ENCODE peak calls at places on chromosomes 1 and 21, in six cellular contexts. One of them, this sample, is unnamed.
A peak's percentile ranks its signal among the peaks of the same experiment; 100 is the strongest.

GRCh38 chr21:35896060-35896459 is 164.3 kb downstream of the SETD4 start:
- DNase-seq in A549: no peak
- DNase-seq in heart left ventricle: no peak
- DNase-seq in IMR-90: no peak
- DNase-seq in kidney: no peak
- DNase-seq in prostate gland: no peak
- DNase-seq in this sample: no peak

GRCh38 chr1:247331172-247331525 is 518 bp downstream of the ZNF496 start:
- DNase-seq in A549: peak; percentile 68
- DNase-seq in heart left ventricle: peak; percentile 80
- DNase-seq in IMR-90: peak; percentile 78
- DNase-seq in kidney: peak; percentile 91
- DNase-seq in prostate gland: peak; percentile 72
- DNase-seq in this sample: peak; percentile 79

GRCh38 chr1:24909388-24909898 is 20.6 kb downstream of the RUNX3 start:
- DNase-seq in A549: peak; percentile 80
- DNase-seq in heart left ventricle: no peak
- DNase-seq in IMR-90: peak; percentile 61
- DNase-seq in kidney: peak; percentile 67
- DNase-seq in prostate gland: no peak
- DNase-seq in this sample: peak; percentile 69

GRCh38 chr1:31483012-31483946 is 70.3 kb downstream of the SERINC2 start:
- DNase-seq in A549: peak; percentile 43
- DNase-seq in heart left ventricle: no peak
- DNase-seq in IMR-90: peak; percentile 96
- DNase-seq in kidney: no peak
- DNase-seq in prostate gland: peak; percentile 62
- DNase-seq in this sample: peak; percentile 33

GRCh38 chr1:156467385-156467784 is 33.2 kb downstream of the MEF2D start:
- DNase-seq in A549: no peak
- DNase-seq in heart left ventricle: no peak
- DNase-seq in IMR-90: no peak
- DNase-seq in kidney: no peak
- DNase-seq in prostate gland: no peak
- DNase-seq in this sample: no peak

GRCh38 chr1:174433451-174433850 is 14.3 kb upstream of the GPR52 start:
- DNase-seq in A549: no peak
- DNase-seq in heart left ventricle: no peak
- DNase-seq in IMR-90: peak; percentile 89
- DNase-seq in kidney: no peak
- DNase-seq in prostate gland: no peak
- DNase-seq in this sample: no peak

GRCh38 chr1:36408479-36408878 is 10.8 kb upstream of the LSM10 start:
- DNase-seq in A549: no peak
- DNase-seq in heart left ventricle: no peak
- DNase-seq in IMR-90: peak; percentile 61
- DNase-seq in kidney: no peak
- DNase-seq in prostate gland: no peak
- DNase-seq in this sample: no peak

GRCh38 chr1:153547560-153548551 is 1.2 kb downstream of the S100A3 start:
- DNase-seq in A549: no peak
- DNase-seq in heart left ventricle: peak; percentile 19
- DNase-seq in IMR-90: no peak
- DNase-seq in kidney: peak; percentile 63
- DNase-seq in prostate gland: no peak
- DNase-seq in this sample: no peak

GRCh38 chr1:111199881-111200801 is at the start of gene DENND2D:
- DNase-seq in A549: no peak
- DNase-seq in heart left ventricle: peak; percentile 44
- DNase-seq in IMR-90: no peak
- DNase-seq in kidney: no peak
- DNase-seq in prostate gland: no peak
- DNase-seq in this sample: peak; percentile 71

GRCh38 chr1:44571712-44572571 is 102.3 kb downstream of the TMEM53 start:
- DNase-seq in A549: no peak
- DNase-seq in heart left ventricle: no peak
- DNase-seq in IMR-90: no peak
- DNase-seq in kidney: no peak
- DNase-seq in prostate gland: no peak
- DNase-seq in this sample: no peak

GRCh38 chr1:238341395-238341794 is 450.7 kb upstream of the ZP4 start:
- DNase-seq in A549: no peak
- DNase-seq in heart left ventricle: no peak
- DNase-seq in IMR-90: no peak
- DNase-seq in kidney: no peak
- DNase-seq in prostate gland: no peak
- DNase-seq in this sample: no peak

GRCh38 chr1:232856556-232856955 is 51.3 kb downstream of the MAP10 start:
- DNase-seq in A549: no peak
- DNase-seq in heart left ventricle: no peak
- DNase-seq in IMR-90: peak; percentile 15
- DNase-seq in kidney: no peak
- DNase-seq in prostate gland: no peak
- DNase-seq in this sample: no peak

GRCh38 chr1:99590578-99591209 is 55.2 kb upstream of the PALMD start:
- DNase-seq in A549: peak; percentile 6
- DNase-seq in heart left ventricle: peak; percentile 60
- DNase-seq in IMR-90: peak; percentile 94
- DNase-seq in kidney: no peak
- DNase-seq in prostate gland: no peak
- DNase-seq in this sample: no peak

GRCh38 chr1:167601442-167602380 is 28.3 kb upstream of the RCSD1 start:
- DNase-seq in A549: no peak
- DNase-seq in heart left ventricle: peak; percentile 39
- DNase-seq in IMR-90: no peak
- DNase-seq in kidney: no peak
- DNase-seq in prostate gland: no peak
- DNase-seq in this sample: peak; percentile 74

GRCh38 chr1:59445040-59445439 is 148.1 kb downstream of the FGGY start:
- DNase-seq in A549: peak; percentile 4
- DNase-seq in heart left ventricle: no peak
- DNase-seq in IMR-90: no peak
- DNase-seq in kidney: peak; percentile 75
- DNase-seq in prostate gland: peak; percentile 77
- DNase-seq in this sample: peak; percentile 71

GRCh38 chr1:9428601-9429368 is 110.5 kb upstream of the SLC25A33 start:
- DNase-seq in A549: peak; percentile 99
- DNase-seq in heart left ventricle: peak; percentile 99
- DNase-seq in IMR-90: peak; percentile 99
- DNase-seq in kidney: peak; percentile 99
- DNase-seq in prostate gland: peak; percentile 100
- DNase-seq in this sample: peak; percentile 99

GRCh38 chr1:9426291-9426711 is 113.0 kb upstream of the SLC25A33 start:
- DNase-seq in A549: no peak
- DNase-seq in heart left ventricle: no peak
- DNase-seq in IMR-90: no peak
- DNase-seq in kidney: no peak
- DNase-seq in prostate gland: no peak
- DNase-seq in this sample: no peak

GRCh38 chr1:9427388-9427787 is 111.9 kb upstream of the SLC25A33 start:
- DNase-seq in A549: no peak
- DNase-seq in heart left ventricle: no peak
- DNase-seq in IMR-90: no peak
- DNase-seq in kidney: no peak
- DNase-seq in prostate gland: no peak
- DNase-seq in this sample: no peak

GRCh38 chr1:9425859-9426258 is 113.4 kb upstream of the SLC25A33 start:
- DNase-seq in A549: no peak
- DNase-seq in heart left ventricle: no peak
- DNase-seq in IMR-90: no peak
- DNase-seq in kidney: no peak
- DNase-seq in prostate gland: no peak
- DNase-seq in this sample: no peak

GRCh38 chr1:9429369-9429766 is 109.9 kb upstream of the SLC25A33 start:
- DNase-seq in A549: no peak
- DNase-seq in heart left ventricle: no peak
- DNase-seq in IMR-90: no peak
- DNase-seq in kidney: no peak
- DNase-seq in prostate gland: no peak
- DNase-seq in this sample: no peak
- H3K4me1 ChIP-seq in A549: peaks cover 11% of the 10 kb centered on the region
- H3K4me1 ChIP-seq in heart left ventricle: peaks cover 16% of the 10 kb centered on the region
- H3K4me1 ChIP-seq in IMR-90: peaks cover 4% of the 10 kb centered on the region
- H3K4me1 ChIP-seq in kidney: peaks cover 9% of the 10 kb centered on the region
- H3K4me1 ChIP-seq in prostate gland: peaks cover 5% of the 10 kb centered on the region
- H3K4me1 ChIP-seq in this sample: no peaks in the 10 kb centered on the region

DNA sequence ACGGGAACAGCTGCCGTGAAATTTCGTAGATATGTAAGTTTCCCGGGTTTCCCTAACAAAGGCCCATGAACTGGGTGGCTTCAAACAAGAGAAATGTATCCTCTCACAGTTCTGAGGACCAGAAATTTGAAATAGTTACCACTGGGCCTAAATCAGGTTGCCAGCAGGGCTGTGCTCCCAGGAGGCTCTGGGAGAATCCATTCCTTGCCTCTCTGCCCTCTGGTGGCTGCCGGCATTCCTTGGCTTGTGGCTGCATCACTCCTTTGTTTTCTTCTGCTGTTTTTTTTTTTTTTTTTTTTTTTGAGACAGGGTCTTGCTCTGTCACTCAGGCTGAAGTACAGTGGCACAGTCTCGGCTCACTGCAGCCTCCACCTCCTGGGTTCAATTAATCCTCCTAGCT is 23.7 kb downstream of the UMODL1 start:
- DNase-seq in A549: no peak
- DNase-seq in heart left ventricle: no peak
- DNase-seq in IMR-90: no peak
- DNase-seq in kidney: peak; percentile 45
- DNase-seq in prostate gland: no peak
- DNase-seq in this sample: no peak
- TF ChIP-seq CTCF in A549: no peak
- TF ChIP-seq CTCF in heart left ventricle: no peak
- TF ChIP-seq CTCF in IMR-90: no peak
- TF ChIP-seq CTCF in kidney: no peak
- TF ChIP-seq CTCF in prostate gland: no peak
- TF ChIP-seq CTCF in this sample: no peak

DNA sequence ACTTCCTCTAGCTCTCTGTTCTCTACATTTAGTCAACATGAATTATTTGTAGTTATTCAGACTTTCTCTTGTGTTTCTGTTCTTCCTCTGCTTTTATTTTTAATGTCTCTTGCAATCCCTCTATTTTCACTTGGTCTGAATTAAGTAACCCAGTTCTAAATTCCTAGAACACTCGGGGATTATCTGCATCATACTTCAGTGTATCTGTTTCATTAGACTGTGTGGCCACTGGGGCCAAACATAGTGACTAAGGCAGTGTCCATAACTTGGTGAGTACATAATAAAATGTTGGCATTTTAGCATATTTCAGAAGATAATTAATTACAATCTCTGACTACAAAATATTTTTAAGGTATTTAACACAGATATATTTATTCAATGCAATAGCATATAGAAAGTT is 1087.2 kb upstream of the B3GALT2 start:
- DNase-seq in A549: no peak
- DNase-seq in heart left ventricle: no peak
- DNase-seq in IMR-90: no peak
- DNase-seq in kidney: no peak
- DNase-seq in prostate gland: no peak
- DNase-seq in this sample: no peak
- H3K27ac ChIP-seq in A549: no peak overlapping the region
- H3K27ac ChIP-seq in heart left ventricle: no peak overlapping the region
- H3K27ac ChIP-seq in IMR-90: no peak overlapping the region
- H3K27ac ChIP-seq in kidney: no peak overlapping the region
- H3K27ac ChIP-seq in prostate gland: no peak overlapping the region
- H3K27ac ChIP-seq in this sample: no peak overlapping the region

GRCh38 chr1:203524824-203525223 is 30.9 kb downstream of the OPTC start:
- DNase-seq in A549: no peak
- DNase-seq in heart left ventricle: no peak
- DNase-seq in IMR-90: no peak
- DNase-seq in kidney: no peak
- DNase-seq in prostate gland: no peak
- DNase-seq in this sample: no peak
- H3K4me1 ChIP-seq in A549: peaks cover 31% of the 10 kb centered on the region
- H3K4me1 ChIP-seq in heart left ventricle: peaks cover 32% of the 10 kb centered on the region
- H3K4me1 ChIP-seq in IMR-90: peaks cover 11% of the 10 kb centered on the region
- H3K4me1 ChIP-seq in kidney: no peaks in the 10 kb centered on the region
- H3K4me1 ChIP-seq in prostate gland: no peaks in the 10 kb centered on the region
- H3K4me1 ChIP-seq in this sample: peaks cover 16% of the 10 kb centered on the region

GRCh38 chr21:25398630-25399029 is 208.7 kb downstream of the MRPL39 start:
- DNase-seq in A549: no peak
- DNase-seq in heart left ventricle: no peak
- DNase-seq in IMR-90: no peak
- DNase-seq in kidney: no peak
- DNase-seq in prostate gland: no peak
- DNase-seq in this sample: no peak
- TF ChIP-seq CTCF in A549: no peak
- TF ChIP-seq CTCF in heart left ventricle: no peak
- TF ChIP-seq CTCF in IMR-90: no peak
- TF ChIP-seq CTCF in kidney: no peak
- TF ChIP-seq CTCF in prostate gland: no peak
- TF ChIP-seq CTCF in this sample: no peak

GRCh38 chr1:93605026-93605425 is 76.6 kb downstream of the BCAR3 start:
- DNase-seq in A549: no peak
- DNase-seq in heart left ventricle: no peak
- DNase-seq in IMR-90: no peak
- DNase-seq in kidney: no peak
- DNase-seq in prostate gland: no peak
- DNase-seq in this sample: no peak
- H3K27ac ChIP-seq in A549: peak overlapping the region; percentile 63
- H3K27ac ChIP-seq in heart left ventricle: peak overlapping the region; percentile 41
- H3K27ac ChIP-seq in IMR-90: no peak overlapping the region
- H3K27ac ChIP-seq in kidney: peak overlapping the region; percentile 25
- H3K27ac ChIP-seq in prostate gland: no peak overlapping the region
- H3K27ac ChIP-seq in this sample: no peak overlapping the region

GRCh38 chr1:50335914-50336313 is 87.3 kb downstream of the DMRTA2 start:
- DNase-seq in A549: no peak
- DNase-seq in heart left ventricle: no peak
- DNase-seq in IMR-90: no peak
- DNase-seq in kidney: no peak
- DNase-seq in prostate gland: no peak
- DNase-seq in this sample: no peak

GRCh38 chr1:50332941-50333594 is 90.2 kb downstream of the DMRTA2 start:
- DNase-seq in A549: peak; percentile 46
- DNase-seq in heart left ventricle: peak; percentile 41
- DNase-seq in IMR-90: peak; percentile 13
- DNase-seq in kidney: peak; percentile 81
- DNase-seq in prostate gland: peak; percentile 13
- DNase-seq in this sample: peak; percentile 45

GRCh38 chr1:50333595-50333974 is 89.7 kb downstream of the DMRTA2 start:
- DNase-seq in A549: peak; percentile 34
- DNase-seq in heart left ventricle: peak; percentile 34
- DNase-seq in IMR-90: peak; percentile 3
- DNase-seq in kidney: peak; percentile 76
- DNase-seq in prostate gland: no peak
- DNase-seq in this sample: peak; percentile 34

GRCh38 chr1:50329332-50329932 is 93.8 kb downstream of the DMRTA2 start:
- DNase-seq in A549: no peak
- DNase-seq in heart left ventricle: no peak
- DNase-seq in IMR-90: no peak
- DNase-seq in kidney: no peak
- DNase-seq in prostate gland: no peak
- DNase-seq in this sample: no peak

GRCh38 chr1:50335036-50335435 is 88.2 kb downstream of the DMRTA2 start:
- DNase-seq in A549: no peak
- DNase-seq in heart left ventricle: no peak
- DNase-seq in IMR-90: no peak
- DNase-seq in kidney: no peak
- DNase-seq in prostate gland: no peak
- DNase-seq in this sample: no peak
- H3K4me1 ChIP-seq in A549: no peaks in the 10 kb centered on the region
- H3K4me1 ChIP-seq in heart left ventricle: peaks cover 10% of the 10 kb centered on the region
- H3K4me1 ChIP-seq in IMR-90: no peaks in the 10 kb centered on the region
- H3K4me1 ChIP-seq in kidney: no peaks in the 10 kb centered on the region
- H3K4me1 ChIP-seq in prostate gland: no peaks in the 10 kb centered on the region
- H3K4me1 ChIP-seq in this sample: peaks cover 11% of the 10 kb centered on the region

This sample was measured in lung.